ENCODE peak calls at places on chromosome 13, in six cellular contexts. U is activated T-helper 1 cell treated with Interleukin-2 at 50 U/mL for 16 hours; J is thyroid gland; V is NCI-H1092 treated with DMSO at 0.1 percent for 48 hours; X is ELR; Q is activated T-helper 2 cell treated with anti-CD3 and anti-CD28 coated beads, Interferon-gamma antibody, Interleukin-2, Interleukin-4, amounts not matched to agents 10 μg/mL and 5 μg/mL and 100 μg/mL, durations not matched to agents 14 hours and 24 hours and 36 hours. R is an unnamed sample.

GRCh38 chr13:87122551-87122950 is 548.6 kb upstream of the SLITRK5 start:
- DNase-seq in U (no peak), J (no peak), V (no peak), X (peak; percentile 86), Q (no peak), R (no peak)

GRCh38 chr13:47334173-47334572 is 437.3 kb upstream of the HTR2A start:
- DNase-seq in U (no peak), J (no peak), V (no peak), X (peak; percentile 75), Q (no peak), R (peak; percentile 6)

GRCh38 chr13:24709186-24709913 is 29.1 kb downstream of the ATP12A start:
- DNase-seq in U (peak; percentile 23), J (no peak), V (no peak), X (no peak), Q (peak; percentile 64), R (no peak)

GRCh38 chr13:67013709-67014108 is 216.4 kb downstream of the PCDH9 start:
- DNase-seq in U (no peak), J (no peak), V (no peak), X (no peak), Q (no peak), R (no peak)

GRCh38 chr13:27379694-27380596 is 44.5 kb upstream of the GTF3A start:
- DNase-seq in U (peak; percentile 15), J (peak; percentile 47), V (peak; percentile 69), X (peak; percentile 65), Q (peak; percentile 35), R (peak; percentile 80)

GRCh38 chr13:41456768-41457588 is at the start of gene RGCC:
- DNase-seq in U (peak; percentile 81), J (peak; percentile 45), V (peak; percentile 39), X (peak; percentile 62), Q (peak; percentile 83), R (peak; percentile 76)

GRCh38 chr13:30334663-30335386 is 27.5 kb upstream of the KATNAL1 start:
- DNase-seq in U (no peak), J (no peak), V (peak; percentile 4), X (peak; percentile 61), Q (no peak), R (peak; percentile 30)

GRCh38 chr13:73687087-73687486 is 447.1 kb downstream of the KLF12 start:
- DNase-seq in U (no peak), J (no peak), V (no peak), X (no peak), Q (no peak), R (no peak)

GRCh38 chr13:75812751-75813181 is 176.6 kb downstream of the LMO7 start:
- DNase-seq in U (no peak), J (no peak), V (no peak), X (no peak), Q (no peak), R (peak; percentile 23)

GRCh38 chr13:26022538-26023292 is 29.1 kb downstream of the SHISA2 start:
- DNase-seq in U (no peak), J (peak; percentile 99), V (peak; percentile 73), X (peak; percentile 56), Q (no peak), R (peak; percentile 77)

GRCh38 chr13:109517516-109517915 is 268.9 kb downstream of the IRS2 start:
- DNase-seq in U (no peak), J (no peak), V (no peak), X (peak; percentile 11), Q (no peak), R (no peak)